ENCODE peak calls at places on chromosomes 13 and 19, in seven cellular contexts. One of them, this sample, is unnamed.

GRCh38 chr19:32877977-32878745 is 8.6 kb upstream of the SLC7A9 start:
- ATAC-seq in heart left ventricle: no peak
- ATAC-seq in A549: no peak
- ATAC-seq in gastrocnemius medialis: no peak
- ATAC-seq in right lobe of liver: no peak
- ATAC-seq in HCT116: no peak
- ATAC-seq in body of pancreas: no peak
- ATAC-seq in this sample: no peak

GRCh38 chr13:33349996-33350826 is 64.7 kb upstream of the STARD13 start:
- ATAC-seq in body of pancreas: peak; percentile 85
- ATAC-seq in right lobe of liver: peak; percentile 61
- ATAC-seq in HCT116: peak; percentile 79
- ATAC-seq in A549: peak; percentile 69
- ATAC-seq in heart left ventricle: peak; percentile 61
- ATAC-seq in gastrocnemius medialis: peak; percentile 26
- ATAC-seq in this sample: peak; percentile 69

GRCh38 chr13:94764576-94765321 is 52.4 kb upstream of the SOX21 start:
- ATAC-seq in A549: no peak
- ATAC-seq in body of pancreas: no peak
- ATAC-seq in right lobe of liver: no peak
- ATAC-seq in heart left ventricle: no peak
- ATAC-seq in gastrocnemius medialis: no peak
- ATAC-seq in HCT116: no peak
- ATAC-seq in this sample: no peak

GRCh38 chr19:34994286-34994642 is 5.9 kb upstream of the GRAMD1A start:
- ATAC-seq in right lobe of liver: no peak
- ATAC-seq in heart left ventricle: peak; percentile 11
- ATAC-seq in A549: peak; percentile 1
- ATAC-seq in HCT116: no peak
- ATAC-seq in gastrocnemius medialis: peak; percentile 33
- ATAC-seq in body of pancreas: no peak
- ATAC-seq in this sample: no peak

GRCh38 chr13:53631511-53631910 is 602.9 kb downstream of the OLFM4 start:
- ATAC-seq in HCT116: no peak
- ATAC-seq in A549: no peak
- ATAC-seq in gastrocnemius medialis: no peak
- ATAC-seq in heart left ventricle: no peak
- ATAC-seq in right lobe of liver: no peak
- ATAC-seq in body of pancreas: no peak
- ATAC-seq in this sample: no peak

GRCh38 chr19:35596366-35596999 is 10.5 kb downstream of the PMIS2 start:
- ATAC-seq in gastrocnemius medialis: no peak
- ATAC-seq in body of pancreas: no peak
- ATAC-seq in right lobe of liver: no peak
- ATAC-seq in A549: peak; percentile 77
- ATAC-seq in heart left ventricle: no peak
- ATAC-seq in HCT116: peak; percentile 84
- ATAC-seq in this sample: no peak

GRCh38 chr19:17949956-17950309 is 17.0 kb upstream of the KCNN1 start:
- ATAC-seq in body of pancreas: no peak
- ATAC-seq in A549: no peak
- ATAC-seq in gastrocnemius medialis: no peak
- ATAC-seq in HCT116: no peak
- ATAC-seq in right lobe of liver: no peak
- ATAC-seq in heart left ventricle: no peak
- ATAC-seq in this sample: no peak

GRCh38 chr13:32415019-32415418 is 12.9 kb downstream of the N4BP2L1 start:
- ATAC-seq in gastrocnemius medialis: no peak
- ATAC-seq in body of pancreas: no peak
- ATAC-seq in right lobe of liver: peak; percentile 64
- ATAC-seq in A549: peak; percentile 68
- ATAC-seq in heart left ventricle: no peak
- ATAC-seq in HCT116: peak; percentile 87
- ATAC-seq in this sample: no peak

GRCh38 chr13:52051400-52051799 is 26.9 kb downstream of the UTP14C start:
- ATAC-seq in heart left ventricle: no peak
- ATAC-seq in body of pancreas: no peak
- ATAC-seq in HCT116: no peak
- ATAC-seq in right lobe of liver: no peak
- ATAC-seq in A549: no peak
- ATAC-seq in gastrocnemius medialis: no peak
- ATAC-seq in this sample: no peak

GRCh38 chr19:41570179-41570578 is 5.8 kb upstream of the CEACAM21 start:
- ATAC-seq in A549: peak; percentile 58
- ATAC-seq in gastrocnemius medialis: no peak
- ATAC-seq in HCT116: peak; percentile 82
- ATAC-seq in body of pancreas: no peak
- ATAC-seq in heart left ventricle: no peak
- ATAC-seq in right lobe of liver: no peak
- ATAC-seq in this sample: no peak

GRCh38 chr19:28737526-28737925 is 475.4 kb downstream of the UQCRFS1 start:
- ATAC-seq in gastrocnemius medialis: no peak
- ATAC-seq in right lobe of liver: peak; percentile 10
- ATAC-seq in A549: no peak
- ATAC-seq in HCT116: no peak
- ATAC-seq in heart left ventricle: no peak
- ATAC-seq in body of pancreas: no peak
- ATAC-seq in this sample: no peak

GRCh38 chr13:20190481-20191310 is 2.0 kb downstream of the GJB2 start:
- ATAC-seq in A549: no peak
- ATAC-seq in heart left ventricle: no peak
- ATAC-seq in HCT116: no peak
- ATAC-seq in gastrocnemius medialis: no peak
- ATAC-seq in body of pancreas: no peak
- ATAC-seq in right lobe of liver: peak; percentile 5
- ATAC-seq in this sample: no peak

GRCh38 chr19:3186377-3186688 is 603 bp downstream of the NCLN start:
- ATAC-seq in heart left ventricle: no peak
- ATAC-seq in body of pancreas: no peak
- ATAC-seq in gastrocnemius medialis: no peak
- ATAC-seq in A549: no peak
- ATAC-seq in HCT116: no peak
- ATAC-seq in right lobe of liver: no peak
- ATAC-seq in this sample: no peak

GRCh38 chr13:22252281-22252830 is 581.5 kb downstream of the FGF9 start:
- ATAC-seq in body of pancreas: no peak
- ATAC-seq in heart left ventricle: no peak
- ATAC-seq in HCT116: no peak
- ATAC-seq in gastrocnemius medialis: no peak
- ATAC-seq in A549: no peak
- ATAC-seq in right lobe of liver: no peak
- ATAC-seq in this sample: no peak

GRCh38 chr19:55677572-55678028 is 2.6 kb downstream of the EPN1 start:
- ATAC-seq in heart left ventricle: no peak
- ATAC-seq in gastrocnemius medialis: no peak
- ATAC-seq in A549: no peak
- ATAC-seq in body of pancreas: peak; percentile 19
- ATAC-seq in HCT116: no peak
- ATAC-seq in right lobe of liver: peak; percentile 4
- ATAC-seq in this sample: no peak

GRCh38 chr19:55676384-55676783 is 1.4 kb downstream of the EPN1 start:
- ATAC-seq in right lobe of liver: no peak
- ATAC-seq in gastrocnemius medialis: no peak
- ATAC-seq in body of pancreas: peak; percentile 57
- ATAC-seq in A549: no peak
- ATAC-seq in HCT116: no peak
- ATAC-seq in heart left ventricle: no peak
- ATAC-seq in this sample: no peak

GRCh38 chr19:55676889-55677505 is 2.0 kb downstream of the EPN1 start:
- ATAC-seq in A549: no peak
- ATAC-seq in right lobe of liver: no peak
- ATAC-seq in heart left ventricle: no peak
- ATAC-seq in HCT116: no peak
- ATAC-seq in body of pancreas: no peak
- ATAC-seq in gastrocnemius medialis: no peak
- ATAC-seq in this sample: no peak

GRCh38 chr19:55679343-55680257 is 4.6 kb downstream of the EPN1 start:
- ATAC-seq in HCT116: no peak
- ATAC-seq in heart left ventricle: no peak
- ATAC-seq in body of pancreas: no peak
- ATAC-seq in gastrocnemius medialis: no peak
- ATAC-seq in right lobe of liver: no peak
- ATAC-seq in A549: no peak
- ATAC-seq in this sample: no peak

GRCh38 chr19:55678121-55678671 is 3.2 kb downstream of the EPN1 start:
- ATAC-seq in right lobe of liver: peak; percentile 42
- ATAC-seq in gastrocnemius medialis: no peak
- ATAC-seq in A549: no peak
- ATAC-seq in body of pancreas: no peak
- ATAC-seq in HCT116: no peak
- ATAC-seq in heart left ventricle: no peak
- ATAC-seq in this sample: no peak
- TF ChIP-seq CTCF in right lobe of liver: no peak
- TF ChIP-seq CTCF in gastrocnemius medialis: no peak
- TF ChIP-seq CTCF in A549: no peak
- TF ChIP-seq CTCF in body of pancreas: no peak
- TF ChIP-seq CTCF in HCT116: no peak
- TF ChIP-seq CTCF in heart left ventricle: no peak
- TF ChIP-seq CTCF in this sample: no peak

GRCh38 chr19:49148784-49149651 is 6.2 kb downstream of the HRC start:
- ATAC-seq in body of pancreas: peak; percentile 78
- ATAC-seq in A549: peak; percentile 32
- ATAC-seq in right lobe of liver: peak; percentile 79
- ATAC-seq in HCT116: peak; percentile 51
- ATAC-seq in gastrocnemius medialis: peak; percentile 70
- ATAC-seq in heart left ventricle: peak; percentile 86
- ATAC-seq in this sample: peak; percentile 80

GRCh38 chr19:49145485-49146407 is 9.4 kb downstream of the HRC start:
- ATAC-seq in body of pancreas: no peak
- ATAC-seq in gastrocnemius medialis: peak; percentile 34
- ATAC-seq in heart left ventricle: peak; percentile 12
- ATAC-seq in A549: peak; percentile 26
- ATAC-seq in right lobe of liver: peak; percentile 29
- ATAC-seq in HCT116: peak; percentile 47
- ATAC-seq in this sample: peak; percentile 13

GRCh38 chr19:49150106-49150943 is 4.9 kb downstream of the HRC start:
- ATAC-seq in gastrocnemius medialis: peak; percentile 34
- ATAC-seq in HCT116: peak; percentile 39
- ATAC-seq in A549: peak; percentile 44
- ATAC-seq in right lobe of liver: peak; percentile 88
- ATAC-seq in heart left ventricle: peak; percentile 71
- ATAC-seq in body of pancreas: peak; percentile 74
- ATAC-seq in this sample: peak; percentile 75

GRCh38 chr19:49149652-49150105 is 5.5 kb downstream of the HRC start:
- ATAC-seq in heart left ventricle: peak; percentile 59
- ATAC-seq in body of pancreas: peak; percentile 43
- ATAC-seq in HCT116: peak; percentile 15
- ATAC-seq in A549: peak; percentile 8
- ATAC-seq in right lobe of liver: peak; percentile 33
- ATAC-seq in gastrocnemius medialis: peak; percentile 42
- ATAC-seq in this sample: peak; percentile 67

GRCh38 chr19:49147923-49148682 is 7.1 kb downstream of the HRC start:
- ATAC-seq in heart left ventricle: peak; percentile 23
- ATAC-seq in gastrocnemius medialis: no peak
- ATAC-seq in HCT116: no peak
- ATAC-seq in body of pancreas: no peak
- ATAC-seq in A549: no peak
- ATAC-seq in right lobe of liver: no peak
- ATAC-seq in this sample: no peak
- H3K4me1 ChIP-seq in heart left ventricle: peaks cover 27% of the 10 kb centered on the region
- H3K4me1 ChIP-seq in gastrocnemius medialis: peaks cover 25% of the 10 kb centered on the region
- H3K4me1 ChIP-seq in HCT116: peaks cover 57% of the 10 kb centered on the region
- H3K4me1 ChIP-seq in body of pancreas: peaks cover 47% of the 10 kb centered on the region
- H3K4me1 ChIP-seq in A549: peaks cover 31% of the 10 kb centered on the region
- H3K4me1 ChIP-seq in right lobe of liver: peaks cover 5% of the 10 kb centered on the region
- H3K4me1 ChIP-seq in this sample: peaks cover 31% of the 10 kb centered on the region

GRCh38 chr19:48321622-48322591 is 3.4 kb upstream of the EMP3 start:
- ATAC-seq in gastrocnemius medialis: peak; percentile 85
- ATAC-seq in A549: peak; percentile 67
- ATAC-seq in HCT116: peak; percentile 69
- ATAC-seq in body of pancreas: peak; percentile 89
- ATAC-seq in right lobe of liver: peak; percentile 92
- ATAC-seq in heart left ventricle: peak; percentile 91
- ATAC-seq in this sample: peak; percentile 87
- TF ChIP-seq POLR2A in gastrocnemius medialis: peak; percentile 81
- TF ChIP-seq POLR2A in A549: peak; percentile 72
- TF ChIP-seq POLR2A in HCT116: peak; percentile 59
- TF ChIP-seq POLR2A in body of pancreas: peak; percentile 75
- TF ChIP-seq POLR2A in right lobe of liver: peak; percentile 86
- TF ChIP-seq POLR2A in heart left ventricle: peak; percentile 86
- TF ChIP-seq POLR2A in this sample: peak; percentile 56

GRCh38 chr19:13803038-13803437 is 7.8 kb downstream of the ZSWIM4 start:
- ATAC-seq in right lobe of liver: no peak
- ATAC-seq in A549: no peak
- ATAC-seq in gastrocnemius medialis: no peak
- ATAC-seq in HCT116: peak; percentile 37
- ATAC-seq in body of pancreas: peak; percentile 60
- ATAC-seq in heart left ventricle: no peak
- ATAC-seq in this sample: no peak

GRCh38 chr19:13807421-13808021 is 12.3 kb downstream of the ZSWIM4 start:
- ATAC-seq in heart left ventricle: no peak
- ATAC-seq in body of pancreas: no peak
- ATAC-seq in right lobe of liver: no peak
- ATAC-seq in A549: no peak
- ATAC-seq in HCT116: no peak
- ATAC-seq in gastrocnemius medialis: no peak
- ATAC-seq in this sample: no peak

GRCh38 chr19:13806728-13807127 is 11.5 kb downstream of the ZSWIM4 start:
- ATAC-seq in HCT116: no peak
- ATAC-seq in heart left ventricle: no peak
- ATAC-seq in body of pancreas: no peak
- ATAC-seq in right lobe of liver: no peak
- ATAC-seq in gastrocnemius medialis: no peak
- ATAC-seq in A549: no peak
- ATAC-seq in this sample: no peak

GRCh38 chr19:13808856-13809255 is 13.6 kb downstream of the ZSWIM4 start:
- ATAC-seq in body of pancreas: no peak
- ATAC-seq in gastrocnemius medialis: no peak
- ATAC-seq in heart left ventricle: no peak
- ATAC-seq in right lobe of liver: no peak
- ATAC-seq in HCT116: no peak
- ATAC-seq in A549: no peak
- ATAC-seq in this sample: no peak

DNA sequence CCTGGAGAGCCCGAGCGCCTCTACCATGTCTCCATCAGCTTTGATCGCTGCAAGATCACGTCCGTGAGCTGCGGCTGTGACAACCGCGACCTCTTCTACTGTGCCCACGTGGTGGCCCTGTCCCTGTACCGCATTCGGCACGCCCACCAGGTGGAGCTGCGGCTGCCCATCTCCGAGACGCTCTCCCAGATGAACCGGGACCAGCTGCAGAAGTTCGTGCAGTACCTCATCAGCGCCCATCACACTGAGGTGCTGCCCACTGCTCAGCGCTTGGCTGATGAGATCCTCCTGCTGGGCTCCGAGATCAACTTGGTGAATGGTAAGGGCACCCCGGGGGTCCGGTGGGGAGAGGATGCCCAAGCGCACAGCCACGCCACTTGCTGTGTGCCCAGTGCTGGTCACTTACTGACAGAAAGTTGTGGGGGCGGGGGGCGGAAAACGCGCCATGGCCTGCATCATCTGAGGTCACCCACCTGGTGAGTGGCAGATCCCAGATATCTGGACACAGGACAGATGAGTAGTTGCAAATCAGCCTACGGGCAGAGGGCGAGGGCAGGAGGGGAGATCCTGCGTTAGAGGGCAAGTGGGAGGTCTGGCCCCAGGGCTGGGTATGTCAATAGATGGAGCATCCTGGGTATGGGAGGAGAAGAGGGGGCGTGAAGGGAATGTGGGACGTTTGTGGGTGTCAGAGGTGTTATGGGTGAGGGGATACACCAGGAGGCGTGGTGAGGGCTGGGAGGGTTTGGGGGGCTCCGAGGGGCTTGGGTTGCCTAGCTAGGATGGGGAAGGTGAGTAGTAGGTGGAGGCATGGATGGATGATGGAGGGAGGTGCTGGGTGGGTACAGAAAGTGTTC is 9.8 kb downstream of the ZSWIM4 start:
- ATAC-seq in body of pancreas: peak; percentile 56
- ATAC-seq in heart left ventricle: peak; percentile 82
- ATAC-seq in A549: peak; percentile 47
- ATAC-seq in HCT116: peak; percentile 84
- ATAC-seq in gastrocnemius medialis: no peak
- ATAC-seq in right lobe of liver: no peak
- ATAC-seq in this sample: no peak
- TF ChIP-seq CTCF in body of pancreas: peak; percentile 14
- TF ChIP-seq CTCF in heart left ventricle: peak; percentile 39
- TF ChIP-seq CTCF in A549: no peak
- TF ChIP-seq CTCF in HCT116: peak; percentile 59
- TF ChIP-seq CTCF in gastrocnemius medialis: peak; percentile 49
- TF ChIP-seq CTCF in right lobe of liver: peak; percentile 16
- TF ChIP-seq CTCF in this sample: peak; percentile 71

This sample was measured in gastroesophageal sphincter.